ENCODE peak calls at places on chromosomes 3 and 15, in nine cellular contexts. One of them, this sample, is unnamed.

GRCh38 chr15:31263751-31264533 is 62.7 kb upstream of the KLF13 start:
- DNase-seq in GM04504: no peak
- DNase-seq in brain pericyte: no peak
- DNase-seq in GM23248: no peak
- DNase-seq in stimulated activated CD4-positive, alpha-beta T cell treated with anti-CD3 and anti-CD28 coated beads, Interleukin-1b, Interleukin-23, amount 100 ng/mL, for 24 hours: peak; percentile 54
- DNase-seq in naive B cell: peak; percentile 85
- DNase-seq in NCI-H187 treated with DMSO at 0.1 percent for 48 hours: no peak
- DNase-seq in WERI-Rb-1: no peak
- DNase-seq in posterior cingulate gyrus: peak; percentile 41
- DNase-seq in this sample: peak; percentile 81

GRCh38 chr3:59992578-59992977 is 942.8 kb upstream of the CFAP20DC start:
- DNase-seq in NCI-H187 treated with DMSO at 0.1 percent for 48 hours: no peak
- DNase-seq in posterior cingulate gyrus: no peak
- DNase-seq in GM04504: no peak
- DNase-seq in naive B cell: no peak
- DNase-seq in brain pericyte: no peak
- DNase-seq in WERI-Rb-1: no peak
- DNase-seq in GM23248: no peak
- DNase-seq in stimulated activated CD4-positive, alpha-beta T cell treated with anti-CD3 and anti-CD28 coated beads, Interleukin-1b, Interleukin-23, amount 100 ng/mL, for 24 hours: no peak
- DNase-seq in this sample: no peak

GRCh38 chr3:25854635-25855034 is 64.7 kb downstream of the OXSM start:
- DNase-seq in NCI-H187 treated with DMSO at 0.1 percent for 48 hours: no peak
- DNase-seq in posterior cingulate gyrus: no peak
- DNase-seq in brain pericyte: no peak
- DNase-seq in stimulated activated CD4-positive, alpha-beta T cell treated with anti-CD3 and anti-CD28 coated beads, Interleukin-1b, Interleukin-23, amount 100 ng/mL, for 24 hours: no peak
- DNase-seq in WERI-Rb-1: no peak
- DNase-seq in GM23248: peak; percentile 86
- DNase-seq in naive B cell: no peak
- DNase-seq in GM04504: peak; percentile 14
- DNase-seq in this sample: no peak

GRCh38 chr3:34078418-34078817 is 280.0 kb downstream of the PDCD6IP start:
- DNase-seq in WERI-Rb-1: no peak
- DNase-seq in NCI-H187 treated with DMSO at 0.1 percent for 48 hours: no peak
- DNase-seq in GM04504: no peak
- DNase-seq in GM23248: no peak
- DNase-seq in brain pericyte: no peak
- DNase-seq in stimulated activated CD4-positive, alpha-beta T cell treated with anti-CD3 and anti-CD28 coated beads, Interleukin-1b, Interleukin-23, amount 100 ng/mL, for 24 hours: no peak
- DNase-seq in posterior cingulate gyrus: no peak
- DNase-seq in naive B cell: no peak
- DNase-seq in this sample: no peak

GRCh38 chr3:138113309-138113708 is 2.1 kb downstream of the DZIP1L start:
- DNase-seq in WERI-Rb-1: no peak
- DNase-seq in posterior cingulate gyrus: no peak
- DNase-seq in GM04504: no peak
- DNase-seq in GM23248: peak; percentile 48
- DNase-seq in stimulated activated CD4-positive, alpha-beta T cell treated with anti-CD3 and anti-CD28 coated beads, Interleukin-1b, Interleukin-23, amount 100 ng/mL, for 24 hours: no peak
- DNase-seq in brain pericyte: no peak
- DNase-seq in naive B cell: no peak
- DNase-seq in NCI-H187 treated with DMSO at 0.1 percent for 48 hours: no peak
- DNase-seq in this sample: peak; percentile 48

GRCh38 chr15:41104234-41104633 is 11.8 kb downstream of the INO80 start:
- DNase-seq in GM23248: peak; percentile 84
- DNase-seq in GM04504: peak; percentile 1
- DNase-seq in brain pericyte: no peak
- DNase-seq in NCI-H187 treated with DMSO at 0.1 percent for 48 hours: no peak
- DNase-seq in posterior cingulate gyrus: no peak
- DNase-seq in naive B cell: no peak
- DNase-seq in WERI-Rb-1: no peak
- DNase-seq in stimulated activated CD4-positive, alpha-beta T cell treated with anti-CD3 and anti-CD28 coated beads, Interleukin-1b, Interleukin-23, amount 100 ng/mL, for 24 hours: no peak
- DNase-seq in this sample: no peak

GRCh38 chr3:172622916-172623700 is 87.8 kb downstream of the NCEH1 start:
- DNase-seq in stimulated activated CD4-positive, alpha-beta T cell treated with anti-CD3 and anti-CD28 coated beads, Interleukin-1b, Interleukin-23, amount 100 ng/mL, for 24 hours: peak; percentile 9
- DNase-seq in posterior cingulate gyrus: no peak
- DNase-seq in naive B cell: no peak
- DNase-seq in GM23248: peak; percentile 67
- DNase-seq in NCI-H187 treated with DMSO at 0.1 percent for 48 hours: no peak
- DNase-seq in GM04504: no peak
- DNase-seq in brain pericyte: no peak
- DNase-seq in WERI-Rb-1: peak; percentile 31
- DNase-seq in this sample: peak; percentile 29

GRCh38 chr3:188220097-188220788 is 66.3 kb downstream of the LPP start:
- DNase-seq in stimulated activated CD4-positive, alpha-beta T cell treated with anti-CD3 and anti-CD28 coated beads, Interleukin-1b, Interleukin-23, amount 100 ng/mL, for 24 hours: no peak
- DNase-seq in posterior cingulate gyrus: no peak
- DNase-seq in NCI-H187 treated with DMSO at 0.1 percent for 48 hours: no peak
- DNase-seq in GM23248: peak; percentile 77
- DNase-seq in WERI-Rb-1: no peak
- DNase-seq in brain pericyte: no peak
- DNase-seq in naive B cell: no peak
- DNase-seq in GM04504: no peak
- DNase-seq in this sample: no peak

GRCh38 chr3:194042947-194043346 is 93.0 kb upstream of the HES1 start:
- DNase-seq in NCI-H187 treated with DMSO at 0.1 percent for 48 hours: no peak
- DNase-seq in GM04504: peak; percentile 38
- DNase-seq in naive B cell: no peak
- DNase-seq in posterior cingulate gyrus: no peak
- DNase-seq in GM23248: peak; percentile 84
- DNase-seq in stimulated activated CD4-positive, alpha-beta T cell treated with anti-CD3 and anti-CD28 coated beads, Interleukin-1b, Interleukin-23, amount 100 ng/mL, for 24 hours: no peak
- DNase-seq in WERI-Rb-1: no peak
- DNase-seq in brain pericyte: no peak
- DNase-seq in this sample: no peak

GRCh38 chr3:195129644-195130492 is 141.1 kb downstream of the XXYLT1 start:
- DNase-seq in brain pericyte: no peak
- DNase-seq in GM04504: no peak
- DNase-seq in NCI-H187 treated with DMSO at 0.1 percent for 48 hours: no peak
- DNase-seq in WERI-Rb-1: no peak
- DNase-seq in stimulated activated CD4-positive, alpha-beta T cell treated with anti-CD3 and anti-CD28 coated beads, Interleukin-1b, Interleukin-23, amount 100 ng/mL, for 24 hours: peak; percentile 25
- DNase-seq in GM23248: no peak
- DNase-seq in posterior cingulate gyrus: no peak
- DNase-seq in naive B cell: peak; percentile 47
- DNase-seq in this sample: no peak

GRCh38 chr15:66629817-66630576 is 64.2 kb upstream of the LCTL start:
- DNase-seq in naive B cell: no peak
- DNase-seq in WERI-Rb-1: peak; percentile 32
- DNase-seq in stimulated activated CD4-positive, alpha-beta T cell treated with anti-CD3 and anti-CD28 coated beads, Interleukin-1b, Interleukin-23, amount 100 ng/mL, for 24 hours: no peak
- DNase-seq in GM23248: no peak
- DNase-seq in brain pericyte: no peak
- DNase-seq in NCI-H187 treated with DMSO at 0.1 percent for 48 hours: no peak
- DNase-seq in GM04504: no peak
- DNase-seq in posterior cingulate gyrus: no peak
- DNase-seq in this sample: no peak

GRCh38 chr15:41207687-41208448 is 22.7 kb downstream of the EXD1 start:
- DNase-seq in stimulated activated CD4-positive, alpha-beta T cell treated with anti-CD3 and anti-CD28 coated beads, Interleukin-1b, Interleukin-23, amount 100 ng/mL, for 24 hours: no peak
- DNase-seq in NCI-H187 treated with DMSO at 0.1 percent for 48 hours: no peak
- DNase-seq in naive B cell: no peak
- DNase-seq in GM23248: peak; percentile 29
- DNase-seq in brain pericyte: no peak
- DNase-seq in GM04504: no peak
- DNase-seq in WERI-Rb-1: no peak
- DNase-seq in posterior cingulate gyrus: no peak
- DNase-seq in this sample: no peak

GRCh38 chr3:13054705-13055285 is 18.4 kb downstream of the IQSEC1 start:
- DNase-seq in brain pericyte: no peak
- DNase-seq in naive B cell: no peak
- DNase-seq in GM23248: no peak
- DNase-seq in posterior cingulate gyrus: no peak
- DNase-seq in WERI-Rb-1: no peak
- DNase-seq in GM04504: no peak
- DNase-seq in stimulated activated CD4-positive, alpha-beta T cell treated with anti-CD3 and anti-CD28 coated beads, Interleukin-1b, Interleukin-23, amount 100 ng/mL, for 24 hours: no peak
- DNase-seq in NCI-H187 treated with DMSO at 0.1 percent for 48 hours: no peak
- DNase-seq in this sample: no peak

GRCh38 chr3:9468460-9468859 is 71.0 kb downstream of the SETD5 start:
- DNase-seq in naive B cell: no peak
- DNase-seq in stimulated activated CD4-positive, alpha-beta T cell treated with anti-CD3 and anti-CD28 coated beads, Interleukin-1b, Interleukin-23, amount 100 ng/mL, for 24 hours: no peak
- DNase-seq in GM23248: peak; percentile 67
- DNase-seq in GM04504: no peak
- DNase-seq in posterior cingulate gyrus: no peak
- DNase-seq in NCI-H187 treated with DMSO at 0.1 percent for 48 hours: no peak
- DNase-seq in WERI-Rb-1: no peak
- DNase-seq in brain pericyte: no peak
- DNase-seq in this sample: no peak

GRCh38 chr3:194375473-194375872 is 5.9 kb upstream of the LRRC15 start:
- DNase-seq in GM04504: no peak
- DNase-seq in GM23248: no peak
- DNase-seq in brain pericyte: no peak
- DNase-seq in posterior cingulate gyrus: no peak
- DNase-seq in naive B cell: no peak
- DNase-seq in WERI-Rb-1: peak; percentile 89
- DNase-seq in stimulated activated CD4-positive, alpha-beta T cell treated with anti-CD3 and anti-CD28 coated beads, Interleukin-1b, Interleukin-23, amount 100 ng/mL, for 24 hours: no peak
- DNase-seq in NCI-H187 treated with DMSO at 0.1 percent for 48 hours: peak; percentile 53
- DNase-seq in this sample: no peak

GRCh38 chr15:64264511-64264910 is 91.5 kb downstream of the CSNK1G1 start:
- DNase-seq in posterior cingulate gyrus: no peak
- DNase-seq in WERI-Rb-1: no peak
- DNase-seq in naive B cell: no peak
- DNase-seq in GM04504: no peak
- DNase-seq in brain pericyte: no peak
- DNase-seq in GM23248: no peak
- DNase-seq in NCI-H187 treated with DMSO at 0.1 percent for 48 hours: no peak
- DNase-seq in stimulated activated CD4-positive, alpha-beta T cell treated with anti-CD3 and anti-CD28 coated beads, Interleukin-1b, Interleukin-23, amount 100 ng/mL, for 24 hours: no peak
- DNase-seq in this sample: no peak

GRCh38 chr3:19147905-19148767 is at the start of gene KCNH8:
- DNase-seq in naive B cell: peak; percentile 35
- DNase-seq in brain pericyte: no peak
- DNase-seq in GM04504: no peak
- DNase-seq in stimulated activated CD4-positive, alpha-beta T cell treated with anti-CD3 and anti-CD28 coated beads, Interleukin-1b, Interleukin-23, amount 100 ng/mL, for 24 hours: no peak
- DNase-seq in posterior cingulate gyrus: peak; percentile 46
- DNase-seq in WERI-Rb-1: peak; percentile 75
- DNase-seq in NCI-H187 treated with DMSO at 0.1 percent for 48 hours: no peak
- DNase-seq in GM23248: no peak
- DNase-seq in this sample: peak; percentile 30

GRCh38 chr3:17714473-17714872 is 28.0 kb downstream of the TBC1D5 start:
- DNase-seq in GM23248: no peak
- DNase-seq in naive B cell: no peak
- DNase-seq in stimulated activated CD4-positive, alpha-beta T cell treated with anti-CD3 and anti-CD28 coated beads, Interleukin-1b, Interleukin-23, amount 100 ng/mL, for 24 hours: no peak
- DNase-seq in GM04504: no peak
- DNase-seq in WERI-Rb-1: no peak
- DNase-seq in posterior cingulate gyrus: no peak
- DNase-seq in brain pericyte: no peak
- DNase-seq in NCI-H187 treated with DMSO at 0.1 percent for 48 hours: no peak
- DNase-seq in this sample: no peak

GRCh38 chr3:195556390-195556789 is 13.3 kb upstream of the PPP1R2 start:
- DNase-seq in NCI-H187 treated with DMSO at 0.1 percent for 48 hours: no peak
- DNase-seq in brain pericyte: no peak
- DNase-seq in GM23248: peak; percentile 50
- DNase-seq in WERI-Rb-1: no peak
- DNase-seq in GM04504: no peak
- DNase-seq in naive B cell: no peak
- DNase-seq in stimulated activated CD4-positive, alpha-beta T cell treated with anti-CD3 and anti-CD28 coated beads, Interleukin-1b, Interleukin-23, amount 100 ng/mL, for 24 hours: no peak
- DNase-seq in posterior cingulate gyrus: no peak
- DNase-seq in this sample: peak; percentile 13

GRCh38 chr15:76393614-76394013 is 57.0 kb downstream of the ISL2 start:
- DNase-seq in GM23248: no peak
- DNase-seq in NCI-H187 treated with DMSO at 0.1 percent for 48 hours: no peak
- DNase-seq in posterior cingulate gyrus: no peak
- DNase-seq in stimulated activated CD4-positive, alpha-beta T cell treated with anti-CD3 and anti-CD28 coated beads, Interleukin-1b, Interleukin-23, amount 100 ng/mL, for 24 hours: no peak
- DNase-seq in WERI-Rb-1: no peak
- DNase-seq in GM04504: no peak
- DNase-seq in naive B cell: no peak
- DNase-seq in brain pericyte: no peak
- DNase-seq in this sample: no peak

GRCh38 chr15:83215306-83215705 is 7.7 kb upstream of the HDGFL3 start:
- DNase-seq in naive B cell: no peak
- DNase-seq in brain pericyte: no peak
- DNase-seq in posterior cingulate gyrus: no peak
- DNase-seq in GM23248: no peak
- DNase-seq in stimulated activated CD4-positive, alpha-beta T cell treated with anti-CD3 and anti-CD28 coated beads, Interleukin-1b, Interleukin-23, amount 100 ng/mL, for 24 hours: no peak
- DNase-seq in WERI-Rb-1: no peak
- DNase-seq in NCI-H187 treated with DMSO at 0.1 percent for 48 hours: no peak
- DNase-seq in GM04504: no peak
- DNase-seq in this sample: no peak

GRCh38 chr3:142915636-142916035 is 26.8 kb upstream of the PCOLCE2 start:
- DNase-seq in GM04504: no peak
- DNase-seq in naive B cell: no peak
- DNase-seq in posterior cingulate gyrus: no peak
- DNase-seq in GM23248: no peak
- DNase-seq in brain pericyte: no peak
- DNase-seq in stimulated activated CD4-positive, alpha-beta T cell treated with anti-CD3 and anti-CD28 coated beads, Interleukin-1b, Interleukin-23, amount 100 ng/mL, for 24 hours: no peak
- DNase-seq in NCI-H187 treated with DMSO at 0.1 percent for 48 hours: no peak
- DNase-seq in WERI-Rb-1: no peak
- DNase-seq in this sample: no peak

GRCh38 chr15:101250331-101250730 is 1.5 kb downstream of the CHSY1 start:
- DNase-seq in brain pericyte: no peak
- DNase-seq in naive B cell: no peak
- DNase-seq in posterior cingulate gyrus: no peak
- DNase-seq in NCI-H187 treated with DMSO at 0.1 percent for 48 hours: no peak
- DNase-seq in stimulated activated CD4-positive, alpha-beta T cell treated with anti-CD3 and anti-CD28 coated beads, Interleukin-1b, Interleukin-23, amount 100 ng/mL, for 24 hours: no peak
- DNase-seq in GM23248: peak; percentile 90
- DNase-seq in GM04504: peak; percentile 75
- DNase-seq in WERI-Rb-1: no peak
- DNase-seq in this sample: no peak

GRCh38 chr3:42500909-42501308 is 1.5 kb upstream of the VIPR1 start:
- DNase-seq in GM04504: no peak
- DNase-seq in GM23248: no peak
- DNase-seq in stimulated activated CD4-positive, alpha-beta T cell treated with anti-CD3 and anti-CD28 coated beads, Interleukin-1b, Interleukin-23, amount 100 ng/mL, for 24 hours: no peak
- DNase-seq in naive B cell: no peak
- DNase-seq in brain pericyte: no peak
- DNase-seq in WERI-Rb-1: no peak
- DNase-seq in posterior cingulate gyrus: no peak
- DNase-seq in NCI-H187 treated with DMSO at 0.1 percent for 48 hours: no peak
- DNase-seq in this sample: no peak

GRCh38 chr15:53586815-53587214 is 172.6 kb downstream of the WDR72 start:
- DNase-seq in posterior cingulate gyrus: no peak
- DNase-seq in WERI-Rb-1: peak; percentile 75
- DNase-seq in stimulated activated CD4-positive, alpha-beta T cell treated with anti-CD3 and anti-CD28 coated beads, Interleukin-1b, Interleukin-23, amount 100 ng/mL, for 24 hours: no peak
- DNase-seq in GM04504: no peak
- DNase-seq in GM23248: no peak
- DNase-seq in NCI-H187 treated with DMSO at 0.1 percent for 48 hours: no peak
- DNase-seq in brain pericyte: no peak
- DNase-seq in naive B cell: no peak
- DNase-seq in this sample: peak; percentile 38

GRCh38 chr3:63705092-63705645 is 52.7 kb downstream of the SNTN start:
- DNase-seq in WERI-Rb-1: no peak
- DNase-seq in NCI-H187 treated with DMSO at 0.1 percent for 48 hours: no peak
- DNase-seq in posterior cingulate gyrus: no peak
- DNase-seq in naive B cell: no peak
- DNase-seq in brain pericyte: no peak
- DNase-seq in GM23248: peak; percentile 39
- DNase-seq in stimulated activated CD4-positive, alpha-beta T cell treated with anti-CD3 and anti-CD28 coated beads, Interleukin-1b, Interleukin-23, amount 100 ng/mL, for 24 hours: no peak
- DNase-seq in GM04504: no peak
- DNase-seq in this sample: no peak

This sample was measured in thyroid gland.